ENCODE peak calls at places on chromosomes 5 and 9, in five cellular contexts. One of them, this sample, is unnamed.

GRCh38 chr5:135705230-135705631 is 126.4 kb upstream of the CXCL14 start:
- DNase-seq in neural progenitor cell: no peak
- DNase-seq in astrocyte: peak; percentile 45
- DNase-seq in HepG2: no peak
- DNase-seq in K562: no peak
- DNase-seq in this sample: no peak

GRCh38 chr9:112078432-112078831 is 96.7 kb downstream of the SUSD1 start:
- DNase-seq in HepG2: no peak
- DNase-seq in astrocyte: no peak
- DNase-seq in neural progenitor cell: no peak
- DNase-seq in K562: no peak
- DNase-seq in this sample: no peak

GRCh38 chr9:69265891-69266290 is 59.1 kb upstream of the ENTREP1 start:
- DNase-seq in neural progenitor cell: no peak
- DNase-seq in HepG2: no peak
- DNase-seq in K562: no peak
- DNase-seq in astrocyte: peak; percentile 22
- DNase-seq in this sample: no peak

GRCh38 chr9:121179930-121180681 is 21.6 kb downstream of the RAB14 start:
- DNase-seq in HepG2: no peak
- DNase-seq in neural progenitor cell: no peak
- DNase-seq in K562: no peak
- DNase-seq in astrocyte: no peak
- DNase-seq in this sample: no peak

GRCh38 chr9:134656334-134657034 is 14.9 kb downstream of the COL5A1 start:
- DNase-seq in neural progenitor cell: no peak
- DNase-seq in astrocyte: no peak
- DNase-seq in HepG2: no peak
- DNase-seq in K562: no peak
- DNase-seq in this sample: no peak

GRCh38 chr5:62354028-62354874 is 48.2 kb downstream of the KIF2A start:
- DNase-seq in K562: peak; percentile 37
- DNase-seq in astrocyte: peak; percentile 38
- DNase-seq in HepG2: peak; percentile 51
- DNase-seq in neural progenitor cell: peak; percentile 44
- DNase-seq in this sample: no peak

GRCh38 chr5:136212252-136212721 is 19.3 kb upstream of the SMIM32 start:
- DNase-seq in K562: peak; percentile 83
- DNase-seq in HepG2: peak; percentile 21
- DNase-seq in astrocyte: peak; percentile 12
- DNase-seq in neural progenitor cell: peak; percentile 73
- DNase-seq in this sample: peak; percentile 50

GRCh38 chr5:79636981-79637733 is 24.9 kb downstream of the TENT2 start:
- DNase-seq in K562: no peak
- DNase-seq in astrocyte: no peak
- DNase-seq in HepG2: no peak
- DNase-seq in neural progenitor cell: no peak
- DNase-seq in this sample: no peak

GRCh38 chr5:43309657-43310056 is 3.6 kb downstream of the HMGCS1 start:
- DNase-seq in HepG2: no peak
- DNase-seq in neural progenitor cell: peak; percentile 23
- DNase-seq in astrocyte: peak; percentile 21
- DNase-seq in K562: no peak
- DNase-seq in this sample: no peak

GRCh38 chr5:179228341-179229121 is 116.7 kb downstream of the ADAMTS2 start:
- DNase-seq in neural progenitor cell: peak; percentile 49
- DNase-seq in HepG2: no peak
- DNase-seq in K562: no peak
- DNase-seq in astrocyte: no peak
- DNase-seq in this sample: no peak

GRCh38 chr9:132670816-132671371 is 630 bp downstream of the GTF3C4 start:
- DNase-seq in HepG2: no peak
- DNase-seq in K562: peak; percentile 48
- DNase-seq in neural progenitor cell: peak; percentile 79
- DNase-seq in astrocyte: no peak
- DNase-seq in this sample: peak; percentile 55

GRCh38 chr5:58905944-58906343 is 323.1 kb downstream of the RAB3C start:
- DNase-seq in neural progenitor cell: no peak
- DNase-seq in K562: no peak
- DNase-seq in HepG2: no peak
- DNase-seq in astrocyte: no peak
- DNase-seq in this sample: no peak

GRCh38 chr5:73902327-73903051 is 276.5 kb downstream of the ARHGEF28 start:
- DNase-seq in HepG2: peak; percentile 41
- DNase-seq in neural progenitor cell: peak; percentile 65
- DNase-seq in K562: peak; percentile 22
- DNase-seq in astrocyte: peak; percentile 42
- DNase-seq in this sample: peak; percentile 6

GRCh38 chr5:15452030-15452429 is 48.0 kb upstream of the FBXL7 start:
- DNase-seq in HepG2: no peak
- DNase-seq in astrocyte: no peak
- DNase-seq in neural progenitor cell: no peak
- DNase-seq in K562: no peak
- DNase-seq in this sample: no peak

DNA sequence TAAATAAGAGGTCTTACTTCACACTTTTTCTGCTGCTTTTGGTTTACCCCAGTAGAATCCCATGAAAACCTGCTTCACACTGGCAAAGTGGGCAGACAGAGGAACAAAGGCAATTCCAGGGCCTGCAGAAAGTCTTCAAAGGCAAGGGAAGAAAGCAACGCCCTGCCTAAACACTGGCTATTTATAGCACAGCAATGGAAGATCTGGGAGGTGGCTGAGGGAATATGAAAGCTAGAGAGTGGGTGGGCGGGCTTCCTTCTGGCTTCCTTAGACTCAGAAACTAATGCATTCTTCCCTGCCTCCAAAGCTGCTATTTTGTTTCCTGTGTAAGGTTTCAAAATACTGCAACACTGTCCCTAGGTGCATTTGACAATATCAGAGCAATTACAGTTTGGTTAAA is 46.8 kb downstream of the ELAVL2 start:
- DNase-seq in neural progenitor cell: peak; percentile 57
- DNase-seq in HepG2: no peak
- DNase-seq in K562: no peak
- DNase-seq in astrocyte: peak; percentile 7
- DNase-seq in this sample: no peak
- H2AFZ ChIP-seq in neural progenitor cell: no peak overlapping the region
- H2AFZ ChIP-seq in HepG2: no peak overlapping the region
- H2AFZ ChIP-seq in K562: no peak overlapping the region
- H2AFZ ChIP-seq in astrocyte: peak overlapping the region; percentile 24
- H2AFZ ChIP-seq in this sample: no peak overlapping the region

DNA sequence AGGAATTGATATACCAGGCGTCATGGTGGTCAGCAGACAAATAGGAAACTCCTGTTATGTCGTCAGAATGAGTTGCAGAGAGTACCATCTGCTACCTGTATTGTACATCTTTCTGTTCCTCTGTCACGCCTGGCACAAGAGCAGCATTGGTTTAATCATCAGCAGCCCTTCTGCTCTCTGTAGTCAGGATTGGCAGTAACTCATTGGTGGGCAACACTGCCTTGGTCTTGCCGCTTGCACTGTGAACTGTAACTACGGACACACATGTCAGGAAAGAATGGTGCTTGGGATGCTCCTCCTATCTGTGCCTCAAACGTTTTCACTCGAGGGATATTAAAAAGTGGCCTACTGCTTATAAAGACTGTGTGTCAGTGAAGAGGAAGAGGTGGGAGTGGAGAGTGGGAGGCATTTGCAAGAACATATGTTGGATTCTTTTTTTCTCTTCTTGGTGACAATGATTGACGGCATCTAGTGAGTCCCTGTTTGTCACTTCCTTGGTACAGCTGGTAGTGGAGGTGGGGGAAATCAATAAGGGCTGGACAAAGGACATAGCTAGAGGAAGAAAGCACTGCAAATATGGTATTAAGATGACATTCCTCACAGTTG is 76.6 kb downstream of the F2RL2 start:
- DNase-seq in neural progenitor cell: no peak
- DNase-seq in K562: no peak
- DNase-seq in HepG2: peak; percentile 36
- DNase-seq in astrocyte: no peak
- DNase-seq in this sample: no peak
- H3K9ac ChIP-seq in neural progenitor cell: no peak overlapping the region
- H3K9ac ChIP-seq in K562: no peak overlapping the region
- H3K9ac ChIP-seq in HepG2: no peak overlapping the region
- H3K9ac ChIP-seq in astrocyte: no peak overlapping the region
- H3K9ac ChIP-seq in this sample: no peak overlapping the region

GRCh38 chr9:105151686-105151995 is 92.8 kb upstream of the SLC44A1 start:
- DNase-seq in neural progenitor cell: no peak
- DNase-seq in K562: no peak
- DNase-seq in astrocyte: no peak
- DNase-seq in HepG2: no peak
- DNase-seq in this sample: no peak

GRCh38 chr9:105158020-105158419 is 86.4 kb upstream of the SLC44A1 start:
- DNase-seq in K562: no peak
- DNase-seq in astrocyte: no peak
- DNase-seq in HepG2: no peak
- DNase-seq in neural progenitor cell: no peak
- DNase-seq in this sample: no peak

GRCh38 chr9:105150991-105151685 is 93.3 kb upstream of the SLC44A1 start:
- DNase-seq in HepG2: no peak
- DNase-seq in astrocyte: peak; percentile 72
- DNase-seq in K562: no peak
- DNase-seq in neural progenitor cell: no peak
- DNase-seq in this sample: no peak

GRCh38 chr9:105157178-105157583 is 87.3 kb upstream of the SLC44A1 start:
- DNase-seq in K562: no peak
- DNase-seq in neural progenitor cell: peak; percentile 66
- DNase-seq in astrocyte: peak; percentile 56
- DNase-seq in HepG2: peak; percentile 24
- DNase-seq in this sample: peak; percentile 6

DNA sequence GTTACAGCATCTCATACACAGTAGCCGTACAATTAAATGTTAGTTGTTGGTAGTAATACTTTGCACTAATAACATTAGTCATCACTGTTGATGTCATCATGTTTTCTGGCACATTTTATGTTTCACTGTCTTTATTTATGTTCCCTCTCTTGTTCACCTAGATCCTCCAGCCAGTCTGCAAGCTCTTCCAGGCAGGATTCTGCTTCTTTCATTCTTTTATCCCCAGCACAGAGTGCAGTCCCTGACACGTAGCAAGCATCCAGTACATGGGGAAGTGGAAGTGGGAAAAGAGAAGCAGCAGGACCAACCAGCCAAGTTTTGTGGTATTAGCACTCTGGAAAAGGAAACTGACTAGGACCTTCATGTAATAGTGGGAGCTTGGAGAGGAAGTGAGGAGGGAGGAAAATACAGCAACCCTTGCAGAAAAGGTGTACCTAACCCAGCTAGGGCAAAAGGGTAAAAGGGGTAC is 89.7 kb upstream of the SLC44A1 start:
- DNase-seq in K562: no peak
- DNase-seq in astrocyte: peak; percentile 66
- DNase-seq in neural progenitor cell: no peak
- DNase-seq in HepG2: no peak
- DNase-seq in this sample: no peak
- H2AFZ ChIP-seq in K562: no peak overlapping the region
- H2AFZ ChIP-seq in astrocyte: peak overlapping the region; percentile 43
- H2AFZ ChIP-seq in neural progenitor cell: no peak overlapping the region
- H2AFZ ChIP-seq in HepG2: no peak overlapping the region
- H2AFZ ChIP-seq in this sample: no peak overlapping the region

GRCh38 chr9:10008101-10008799 is 604.6 kb downstream of the PTPRD start:
- DNase-seq in astrocyte: no peak
- DNase-seq in HepG2: no peak
- DNase-seq in neural progenitor cell: peak; percentile 87
- DNase-seq in K562: no peak
- DNase-seq in this sample: no peak
- H3K9ac ChIP-seq in astrocyte: no peak overlapping the region
- H3K9ac ChIP-seq in HepG2: no peak overlapping the region
- H3K9ac ChIP-seq in neural progenitor cell: no peak overlapping the region
- H3K9ac ChIP-seq in K562: no peak overlapping the region
- H3K9ac ChIP-seq in this sample: no peak overlapping the region

DNA sequence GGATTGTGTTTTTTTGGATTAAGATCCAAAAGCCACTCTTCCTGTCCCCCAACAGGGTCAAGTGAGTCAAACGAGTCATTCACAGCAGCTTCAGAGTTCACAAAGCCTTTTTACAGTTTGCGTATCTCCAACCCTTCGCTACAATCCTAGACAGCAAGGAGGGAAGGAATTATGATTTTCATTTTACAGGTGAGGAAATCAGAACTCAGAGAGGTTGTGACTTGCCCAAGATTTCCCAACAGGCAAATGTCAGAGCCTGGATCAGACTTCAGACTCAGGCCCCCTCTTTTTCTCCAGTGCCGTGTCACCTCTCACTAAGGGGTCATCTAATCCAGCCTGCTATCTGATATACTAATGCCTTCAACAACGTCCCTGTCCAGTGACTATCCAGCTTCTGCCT is 72.1 kb upstream of the XPA start:
- DNase-seq in HepG2: no peak
- DNase-seq in K562: no peak
- DNase-seq in neural progenitor cell: no peak
- DNase-seq in astrocyte: no peak
- DNase-seq in this sample: no peak
- H2AFZ ChIP-seq in HepG2: no peak overlapping the region
- H2AFZ ChIP-seq in K562: no peak overlapping the region
- H2AFZ ChIP-seq in neural progenitor cell: no peak overlapping the region
- H2AFZ ChIP-seq in astrocyte: no peak overlapping the region
- H2AFZ ChIP-seq in this sample: no peak overlapping the region

DNA sequence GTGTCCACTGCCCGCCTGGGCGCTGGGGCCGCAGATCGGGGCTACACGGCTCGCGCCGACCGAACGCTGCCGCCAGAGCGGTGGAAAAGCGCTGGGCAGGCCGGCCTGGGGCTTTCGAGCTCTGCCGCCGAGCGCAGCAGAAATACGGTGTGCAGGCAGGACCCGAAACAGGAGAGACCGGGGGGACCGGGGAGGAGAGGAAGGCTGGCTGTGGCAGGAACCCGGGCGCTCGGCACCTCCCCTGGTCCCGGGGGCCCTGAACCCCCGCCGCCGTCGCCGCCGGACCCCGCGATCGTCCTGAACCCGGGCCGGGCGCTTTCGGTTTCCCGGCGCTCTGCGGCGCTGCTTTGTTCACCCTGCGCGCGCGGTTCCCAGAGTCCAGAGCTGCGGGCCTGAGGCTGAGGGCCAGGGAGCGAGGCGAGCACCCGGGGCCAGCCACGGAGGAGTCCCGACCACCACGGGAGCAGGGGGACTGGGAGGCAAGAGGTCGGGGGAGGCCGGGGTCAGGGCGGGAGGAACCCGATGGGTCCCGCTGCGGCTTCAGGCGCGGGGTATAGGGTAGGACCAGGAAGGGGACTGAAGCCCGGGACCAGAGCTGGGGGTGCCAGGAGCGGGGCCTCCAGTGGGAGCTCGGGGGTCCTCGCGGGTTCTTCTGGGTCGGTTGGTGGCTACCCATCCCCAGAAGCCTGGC is 12.0 kb downstream of the IRX2 start:
- DNase-seq in HepG2: no peak
- DNase-seq in K562: no peak
- DNase-seq in astrocyte: no peak
- DNase-seq in neural progenitor cell: peak; percentile 75
- DNase-seq in this sample: no peak
- H3K9ac ChIP-seq in HepG2: no peak overlapping the region
- H3K9ac ChIP-seq in K562: no peak overlapping the region
- H3K9ac ChIP-seq in astrocyte: peak overlapping the region; percentile 72
- H3K9ac ChIP-seq in neural progenitor cell: no peak overlapping the region
- H3K9ac ChIP-seq in this sample: no peak overlapping the region

GRCh38 chr9:98117984-98118639 is 910 bp downstream of the TRIM14 start:
- DNase-seq in neural progenitor cell: peak; percentile 36
- DNase-seq in HepG2: peak; percentile 82
- DNase-seq in astrocyte: no peak
- DNase-seq in K562: peak; percentile 42
- DNase-seq in this sample: peak; percentile 51
- H2AFZ ChIP-seq in neural progenitor cell: peak overlapping the region; percentile 85
- H2AFZ ChIP-seq in HepG2: no peak overlapping the region
- H2AFZ ChIP-seq in astrocyte: peak overlapping the region; percentile 93
- H2AFZ ChIP-seq in K562: peak overlapping the region; percentile 97
- H2AFZ ChIP-seq in this sample: peak overlapping the region; percentile 97

GRCh38 chr9:37873955-37874354 is 30.0 kb downstream of the SLC25A51 start:
- DNase-seq in K562: no peak
- DNase-seq in neural progenitor cell: no peak
- DNase-seq in astrocyte: no peak
- DNase-seq in HepG2: no peak
- DNase-seq in this sample: no peak
- H3K9ac ChIP-seq in K562: no peak overlapping the region
- H3K9ac ChIP-seq in neural progenitor cell: no peak overlapping the region
- H3K9ac ChIP-seq in astrocyte: no peak overlapping the region
- H3K9ac ChIP-seq in HepG2: no peak overlapping the region
- H3K9ac ChIP-seq in this sample: no peak overlapping the region

This sample was measured in DND-41.